ENCODE peak calls at places on chromosomes 5 and 9, in eight cellular contexts. One of them, this sample, is unnamed.

GRCh38 chr9:113992994-113993393 is 85.1 kb downstream of the AMBP start:
- DNase-seq in AG09309: no peak
- DNase-seq in neural crest cell: no peak
- DNase-seq in cardiac muscle cell: no peak
- DNase-seq in MM.1S: no peak
- DNase-seq in thoracic aorta: no peak
- DNase-seq in left ventricle myocardium inferior: no peak
- DNase-seq in foreskin keratinocyte: no peak
- DNase-seq in this sample: no peak

GRCh38 chr5:34695275-34696032 is 39.3 kb downstream of the RAI14 start:
- DNase-seq in foreskin keratinocyte: no peak
- DNase-seq in MM.1S: no peak
- DNase-seq in thoracic aorta: no peak
- DNase-seq in left ventricle myocardium inferior: no peak
- DNase-seq in AG09309: no peak
- DNase-seq in cardiac muscle cell: no peak
- DNase-seq in neural crest cell: no peak
- DNase-seq in this sample: no peak

GRCh38 chr5:110751902-110752762 is 13.3 kb downstream of the SLC25A46 start:
- DNase-seq in foreskin keratinocyte: no peak
- DNase-seq in left ventricle myocardium inferior: no peak
- DNase-seq in cardiac muscle cell: no peak
- DNase-seq in AG09309: no peak
- DNase-seq in MM.1S: peak; percentile 92
- DNase-seq in thoracic aorta: no peak
- DNase-seq in neural crest cell: no peak
- DNase-seq in this sample: no peak

GRCh38 chr5:164735334-164735733 is 1229.9 kb downstream of the MAT2B start:
- DNase-seq in neural crest cell: no peak
- DNase-seq in cardiac muscle cell: no peak
- DNase-seq in MM.1S: no peak
- DNase-seq in foreskin keratinocyte: no peak
- DNase-seq in AG09309: no peak
- DNase-seq in thoracic aorta: no peak
- DNase-seq in left ventricle myocardium inferior: no peak
- DNase-seq in this sample: no peak

GRCh38 chr5:68950111-68950510 is 143.7 kb upstream of the SLC30A5 start:
- DNase-seq in left ventricle myocardium inferior: no peak
- DNase-seq in cardiac muscle cell: peak; percentile 22
- DNase-seq in neural crest cell: no peak
- DNase-seq in thoracic aorta: no peak
- DNase-seq in MM.1S: no peak
- DNase-seq in AG09309: no peak
- DNase-seq in foreskin keratinocyte: peak; percentile 84
- DNase-seq in this sample: peak; percentile 84

GRCh38 chr5:6348476-6349000 is 29.8 kb downstream of the MED10 start:
- DNase-seq in AG09309: no peak
- DNase-seq in neural crest cell: no peak
- DNase-seq in left ventricle myocardium inferior: no peak
- DNase-seq in cardiac muscle cell: no peak
- DNase-seq in MM.1S: no peak
- DNase-seq in thoracic aorta: no peak
- DNase-seq in foreskin keratinocyte: no peak
- DNase-seq in this sample: no peak

GRCh38 chr5:149285153-149285552 is 13.5 kb downstream of the AFAP1L1 start:
- DNase-seq in left ventricle myocardium inferior: no peak
- DNase-seq in thoracic aorta: no peak
- DNase-seq in foreskin keratinocyte: peak; percentile 94
- DNase-seq in neural crest cell: no peak
- DNase-seq in MM.1S: no peak
- DNase-seq in cardiac muscle cell: no peak
- DNase-seq in AG09309: no peak
- DNase-seq in this sample: peak; percentile 70

GRCh38 chr9:130933114-130934046 is 5.7 kb downstream of the FIBCD1 start:
- DNase-seq in left ventricle myocardium inferior: no peak
- DNase-seq in MM.1S: no peak
- DNase-seq in thoracic aorta: no peak
- DNase-seq in AG09309: peak; percentile 28
- DNase-seq in neural crest cell: no peak
- DNase-seq in foreskin keratinocyte: peak; percentile 47
- DNase-seq in cardiac muscle cell: no peak
- DNase-seq in this sample: peak; percentile 79

GRCh38 chr5:125518169-125518568 is 771.7 kb upstream of the ZNF608 start:
- DNase-seq in MM.1S: no peak
- DNase-seq in AG09309: no peak
- DNase-seq in cardiac muscle cell: no peak
- DNase-seq in foreskin keratinocyte: no peak
- DNase-seq in left ventricle myocardium inferior: no peak
- DNase-seq in neural crest cell: no peak
- DNase-seq in thoracic aorta: no peak
- DNase-seq in this sample: no peak

GRCh38 chr5:135451581-135452360 is at the start of gene TIFAB:
- DNase-seq in MM.1S: no peak
- DNase-seq in left ventricle myocardium inferior: no peak
- DNase-seq in neural crest cell: no peak
- DNase-seq in thoracic aorta: no peak
- DNase-seq in AG09309: no peak
- DNase-seq in foreskin keratinocyte: no peak
- DNase-seq in cardiac muscle cell: no peak
- DNase-seq in this sample: no peak

DNA sequence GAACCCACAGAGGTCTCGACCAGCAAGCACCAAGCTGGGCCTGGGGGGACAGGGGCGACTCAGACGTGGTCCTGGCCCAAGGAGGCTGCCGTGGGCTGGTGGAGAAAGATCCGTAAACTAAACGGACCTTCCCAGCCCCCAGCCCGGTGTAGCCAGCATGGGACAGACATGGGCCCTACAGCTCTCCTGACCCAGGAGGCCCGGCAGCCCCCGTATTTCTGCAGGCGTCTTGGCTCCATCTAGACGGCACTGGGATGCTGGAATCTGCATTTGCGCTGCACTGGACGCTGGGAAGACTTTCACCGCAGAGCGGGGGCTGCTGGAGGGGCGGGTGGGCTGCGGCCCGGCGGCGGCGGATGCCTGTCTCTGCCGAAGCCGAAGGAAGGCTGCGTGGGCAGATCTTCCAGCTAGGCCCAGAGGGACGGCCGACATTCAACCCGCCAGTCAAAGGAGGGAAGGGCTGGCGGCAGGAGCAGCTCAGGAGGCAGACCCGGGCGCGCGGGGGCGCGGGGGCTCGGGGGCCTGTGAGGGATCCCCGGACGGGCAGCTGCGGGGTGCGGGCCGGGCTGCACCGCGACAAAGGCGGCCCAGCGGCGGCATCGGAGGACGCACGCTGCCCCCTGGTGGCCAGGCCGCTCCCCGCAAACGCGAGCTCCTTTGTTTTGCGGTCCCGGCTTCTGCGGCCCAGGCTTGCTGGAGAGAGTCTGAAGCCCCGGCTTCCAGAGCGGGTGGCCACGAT is 266.2 kb downstream of the NSG2 start:
- DNase-seq in AG09309: no peak
- DNase-seq in left ventricle myocardium inferior: peak; percentile 67
- DNase-seq in cardiac muscle cell: peak; percentile 83
- DNase-seq in neural crest cell: peak; percentile 89
- DNase-seq in thoracic aorta: no peak
- DNase-seq in MM.1S: peak; percentile 70
- DNase-seq in foreskin keratinocyte: peak; percentile 12
- DNase-seq in this sample: peak; percentile 76
- TF ChIP-seq CTCF in AG09309: peak; percentile 76
- TF ChIP-seq CTCF in left ventricle myocardium inferior: peak; percentile 89
- TF ChIP-seq CTCF in cardiac muscle cell: peak; percentile 69
- TF ChIP-seq CTCF in neural crest cell: peak; percentile 98
- TF ChIP-seq CTCF in thoracic aorta: peak; percentile 93
- TF ChIP-seq CTCF in MM.1S: peak; percentile 77
- TF ChIP-seq CTCF in foreskin keratinocyte: peak; percentile 85
- TF ChIP-seq CTCF in this sample: peak; percentile 93

DNA sequence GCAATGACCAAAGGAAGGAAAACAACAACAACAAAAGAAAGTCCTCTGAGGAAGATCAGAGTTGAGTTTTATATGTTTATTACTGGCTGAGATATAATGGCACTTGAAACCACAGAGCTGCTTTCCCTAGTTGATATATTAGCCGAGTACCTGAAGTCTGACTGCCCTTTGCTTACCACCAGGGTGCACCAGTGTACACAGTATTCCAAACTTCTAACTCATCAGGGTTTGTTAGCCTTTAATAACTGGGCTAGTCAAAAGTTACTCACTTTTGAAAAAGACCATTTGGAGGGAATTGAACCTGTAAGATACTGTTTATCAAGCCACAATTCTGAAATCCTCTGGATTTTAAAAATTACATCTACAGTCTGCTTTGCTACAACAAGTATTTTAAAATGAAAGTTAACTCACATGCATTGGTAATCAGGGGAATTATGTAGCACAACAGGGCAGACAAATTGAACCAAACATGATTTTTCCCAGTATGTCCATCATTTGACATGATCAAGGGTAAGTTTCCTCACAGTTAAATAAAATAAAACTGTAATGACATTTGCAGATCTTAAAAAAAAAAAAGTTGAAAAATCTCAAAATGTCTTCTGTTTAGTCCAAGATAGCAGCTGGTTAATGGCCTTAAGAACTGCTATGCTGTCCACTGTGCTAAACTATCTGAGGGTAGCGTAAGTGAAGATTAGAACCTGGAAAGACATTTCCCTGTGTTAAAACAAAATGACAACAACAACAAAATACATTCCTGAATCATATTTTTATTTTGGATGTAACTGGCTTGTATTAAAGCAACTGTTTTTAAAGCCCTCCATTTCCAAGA is 57.3 kb upstream of the C6 start:
- DNase-seq in AG09309: peak; percentile 54
- DNase-seq in left ventricle myocardium inferior: peak; percentile 26
- DNase-seq in neural crest cell: peak; percentile 35
- DNase-seq in cardiac muscle cell: peak; percentile 70
- DNase-seq in foreskin keratinocyte: peak; percentile 33
- DNase-seq in thoracic aorta: no peak
- DNase-seq in MM.1S: peak; percentile 54
- DNase-seq in this sample: peak; percentile 46
- TF ChIP-seq CTCF in AG09309: peak; percentile 78
- TF ChIP-seq CTCF in left ventricle myocardium inferior: peak; percentile 84
- TF ChIP-seq CTCF in neural crest cell: peak; percentile 85
- TF ChIP-seq CTCF in cardiac muscle cell: peak; percentile 85
- TF ChIP-seq CTCF in foreskin keratinocyte: peak; percentile 50
- TF ChIP-seq CTCF in thoracic aorta: peak; percentile 73
- TF ChIP-seq CTCF in MM.1S: peak; percentile 77
- TF ChIP-seq CTCF in this sample: peak; percentile 83

GRCh38 chr5:146788918-146789317 is 89.6 kb downstream of the PPP2R2B start:
- DNase-seq in thoracic aorta: no peak
- DNase-seq in neural crest cell: no peak
- DNase-seq in cardiac muscle cell: no peak
- DNase-seq in AG09309: no peak
- DNase-seq in left ventricle myocardium inferior: no peak
- DNase-seq in MM.1S: no peak
- DNase-seq in foreskin keratinocyte: no peak
- DNase-seq in this sample: no peak

GRCh38 chr5:146785065-146785464 is 93.5 kb downstream of the PPP2R2B start:
- DNase-seq in left ventricle myocardium inferior: no peak
- DNase-seq in thoracic aorta: no peak
- DNase-seq in cardiac muscle cell: no peak
- DNase-seq in neural crest cell: no peak
- DNase-seq in foreskin keratinocyte: no peak
- DNase-seq in AG09309: no peak
- DNase-seq in MM.1S: no peak
- DNase-seq in this sample: no peak

GRCh38 chr5:146794326-146795029 is 84.1 kb downstream of the PPP2R2B start:
- DNase-seq in cardiac muscle cell: no peak
- DNase-seq in neural crest cell: no peak
- DNase-seq in left ventricle myocardium inferior: no peak
- DNase-seq in MM.1S: no peak
- DNase-seq in AG09309: no peak
- DNase-seq in thoracic aorta: no peak
- DNase-seq in foreskin keratinocyte: peak; percentile 11
- DNase-seq in this sample: peak; percentile 11

GRCh38 chr5:146793709-146794108 is 84.8 kb downstream of the PPP2R2B start:
- DNase-seq in thoracic aorta: no peak
- DNase-seq in neural crest cell: no peak
- DNase-seq in left ventricle myocardium inferior: no peak
- DNase-seq in cardiac muscle cell: no peak
- DNase-seq in AG09309: no peak
- DNase-seq in MM.1S: no peak
- DNase-seq in foreskin keratinocyte: no peak
- DNase-seq in this sample: no peak

DNA sequence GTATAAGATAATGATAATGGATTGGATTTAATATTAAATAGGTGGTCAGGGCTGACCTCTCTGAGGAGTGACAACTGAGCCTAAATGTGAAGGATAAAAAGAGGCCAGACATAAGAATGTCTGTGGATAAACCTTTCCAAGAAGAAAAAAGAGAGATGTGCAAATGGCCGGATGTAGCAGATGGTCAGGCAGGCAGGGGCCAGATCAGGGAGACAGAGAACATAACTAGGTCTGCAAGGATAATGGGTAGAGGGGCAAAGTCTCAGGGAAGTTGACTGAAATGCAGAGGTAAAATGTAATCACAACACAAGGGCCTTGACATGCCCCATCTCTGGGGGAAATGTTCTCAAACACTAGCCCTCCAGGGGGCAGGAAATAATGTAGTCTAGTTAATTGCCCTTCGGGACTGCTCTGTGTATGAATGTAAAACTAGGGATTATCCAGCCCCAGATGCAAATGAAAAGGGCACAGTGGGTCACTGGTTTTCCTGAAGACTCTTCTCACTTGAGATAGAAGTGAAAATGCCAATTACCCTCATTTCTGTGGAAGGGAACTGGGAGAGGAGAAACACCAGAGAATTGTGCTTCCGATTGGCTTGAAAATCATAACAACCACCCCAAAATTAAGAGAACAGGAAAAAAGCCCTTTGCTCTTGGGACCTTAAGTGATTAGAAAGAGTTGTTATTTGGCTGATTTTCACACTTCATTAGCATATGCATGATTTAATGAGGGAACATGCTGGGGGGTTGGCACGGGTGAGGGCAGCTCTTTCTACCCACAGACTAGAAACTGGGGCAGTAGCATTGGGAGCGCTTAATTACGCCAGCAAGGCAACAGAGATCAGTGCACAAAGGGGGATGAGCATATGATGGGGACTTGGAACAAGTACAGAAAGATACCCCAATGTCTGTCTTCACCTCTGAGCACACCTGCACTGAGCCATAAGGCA is 88.6 kb downstream of the PPP2R2B start:
- DNase-seq in left ventricle myocardium inferior: no peak
- DNase-seq in AG09309: no peak
- DNase-seq in MM.1S: no peak
- DNase-seq in foreskin keratinocyte: no peak
- DNase-seq in thoracic aorta: no peak
- DNase-seq in cardiac muscle cell: no peak
- DNase-seq in neural crest cell: no peak
- DNase-seq in this sample: no peak
- TF ChIP-seq CTCF in left ventricle myocardium inferior: no peak
- TF ChIP-seq CTCF in AG09309: no peak
- TF ChIP-seq CTCF in MM.1S: no peak
- TF ChIP-seq CTCF in foreskin keratinocyte: no peak
- TF ChIP-seq CTCF in thoracic aorta: no peak
- TF ChIP-seq CTCF in cardiac muscle cell: no peak
- TF ChIP-seq CTCF in neural crest cell: no peak
- TF ChIP-seq CTCF in this sample: no peak

DNA sequence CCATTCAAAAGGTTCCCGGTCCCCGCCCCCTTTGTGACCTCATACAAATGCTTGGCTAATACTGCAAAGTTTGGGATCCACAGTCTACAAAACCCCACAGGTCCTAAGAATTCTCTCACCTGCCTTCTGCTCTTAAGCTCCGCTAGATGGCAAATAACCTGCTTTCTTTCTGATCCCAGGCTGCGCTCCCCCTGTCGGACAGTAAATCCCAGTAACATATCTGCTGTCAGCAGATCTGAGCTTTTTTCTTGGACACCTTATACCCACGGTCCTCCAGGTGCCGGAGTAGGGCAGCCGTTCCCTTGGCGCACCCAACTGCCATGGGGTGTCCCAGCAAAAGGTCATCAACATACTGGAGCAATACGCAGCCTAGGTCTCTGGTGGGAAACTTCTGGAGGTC is 39.0 kb upstream of the PPP1R26 start:
- DNase-seq in AG09309: no peak
- DNase-seq in neural crest cell: no peak
- DNase-seq in MM.1S: peak; percentile 72
- DNase-seq in cardiac muscle cell: no peak
- DNase-seq in foreskin keratinocyte: no peak
- DNase-seq in thoracic aorta: no peak
- DNase-seq in left ventricle myocardium inferior: no peak
- DNase-seq in this sample: no peak
- TF ChIP-seq CTCF in AG09309: peak; percentile 42
- TF ChIP-seq CTCF in neural crest cell: no peak
- TF ChIP-seq CTCF in MM.1S: peak; percentile 69
- TF ChIP-seq CTCF in cardiac muscle cell: peak; percentile 19
- TF ChIP-seq CTCF in foreskin keratinocyte: peak; percentile 50
- TF ChIP-seq CTCF in thoracic aorta: no peak
- TF ChIP-seq CTCF in left ventricle myocardium inferior: no peak
- TF ChIP-seq CTCF in this sample: no peak